ENCODE peak calls at places on chromosomes 6 and 20, in five cellular contexts. K, D, S, X and I are unnamed samples.

GRCh38 chr6:149160943-149161342 is 156.6 kb upstream of the TAB2 start:
- DNase-seq in K (peak; percentile 10), D (no peak), S (no peak), X (no peak), I (no peak)

GRCh38 chr6:125858427-125859320 is 67.9 kb downstream of the NCOA7 start:
- DNase-seq in K (peak; percentile 85), D (peak; percentile 62), S (peak; percentile 73), X (peak; percentile 86), I (peak; percentile 87)

GRCh38 chr6:14630136-14630535 is 512.6 kb downstream of the CD83 start:
- DNase-seq in K (no peak), D (no peak), S (no peak), X (no peak), I (no peak)

GRCh38 chr6:126672654-126673053 is 332.7 kb downstream of the CENPW start:
- DNase-seq in K (no peak), D (no peak), S (peak; percentile 40), X (no peak), I (no peak)

GRCh38 chr6:125812394-125813231 is 21.9 kb downstream of the NCOA7 start:
- DNase-seq in K (peak; percentile 52), D (peak; percentile 31), S (peak; percentile 92), X (no peak), I (peak; percentile 97)

GRCh38 chr6:113457156-113457555 is 400.0 kb upstream of the MARCKS start:
- DNase-seq in K (no peak), D (no peak), S (peak; percentile 68), X (no peak), I (peak; percentile 99)

GRCh38 chr6:17816921-17817611 is 110.3 kb upstream of the NUP153 start:
- DNase-seq in K (peak; percentile 41), D (peak; percentile 80), S (peak; percentile 23), X (no peak), I (peak; percentile 16)

GRCh38 chr6:129667621-129668020 is 42.4 kb downstream of the ARHGAP18 start:
- DNase-seq in K (peak; percentile 57), D (no peak), S (peak; percentile 48), X (no peak), I (peak; percentile 84)

GRCh38 chr6:28104392-28105250 is 19.8 kb upstream of the ZSCAN16 start:
- DNase-seq in K (peak; percentile 81), D (peak; percentile 80), S (peak; percentile 90), X (peak; percentile 91), I (peak; percentile 87)

GRCh38 chr20:13166006-13166405 is 55.1 kb upstream of the ISM1 start:
- DNase-seq in K (no peak), D (no peak), S (no peak), X (no peak), I (no peak)

GRCh38 chr20:24648481-24648880 is 179.1 kb downstream of the SYNDIG1 start:
- DNase-seq in K (no peak), D (no peak), S (peak; percentile 42), X (no peak), I (no peak)

GRCh38 chr6:91434135-91434534 is 847.3 kb upstream of the MAP3K7 start:
- DNase-seq in K (peak; percentile 48), D (no peak), S (no peak), X (no peak), I (no peak)

GRCh38 chr20:47314647-47315338 is 41.7 kb downstream of the ZMYND8 start:
- DNase-seq in K (no peak), D (no peak), S (no peak), X (no peak), I (no peak)

GRCh38 chr20:17735959-17736621 is 36.3 kb downstream of the BANF2 start:
- DNase-seq in K (no peak), D (no peak), S (peak; percentile 19), X (no peak), I (peak; percentile 45)

GRCh38 chr20:11582073-11582472 is 335.6 kb upstream of the BTBD3 start:
- DNase-seq in K (no peak), D (no peak), S (peak; percentile 18), X (no peak), I (peak; percentile 14)

GRCh38 chr6:128410584-128410983 is 109.8 kb downstream of the PTPRK start:
- DNase-seq in K (peak; percentile 62), D (no peak), S (no peak), X (no peak), I (peak; percentile 52)

GRCh38 chr6:131754088-131754487 is 43.3 kb upstream of the CTAGE9 start:
- DNase-seq in K (no peak), D (no peak), S (peak; percentile 62), X (no peak), I (peak; percentile 37)

GRCh38 chr6:14559754-14560527 is 442.4 kb downstream of the CD83 start:
- DNase-seq in K (peak; percentile 75), D (peak; percentile 85), S (peak; percentile 50), X (no peak), I (no peak)

GRCh38 chr6:155530219-155530834 is 74.7 kb upstream of the NOX3 start:
- DNase-seq in K (peak; percentile 60), D (peak; percentile 39), S (peak; percentile 70), X (peak; percentile 19), I (peak; percentile 64)

GRCh38 chr6:105886066-105886811 is 199.9 kb upstream of the PRDM1 start:
- DNase-seq in K (no peak), D (no peak), S (peak; percentile 9), X (no peak), I (no peak)

GRCh38 chr6:79713701-79714322 is 82.7 kb downstream of the SH3BGRL2 start:
- DNase-seq in K (peak; percentile 64), D (peak; percentile 54), S (peak; percentile 41), X (peak; percentile 52), I (peak; percentile 49)

GRCh38 chr20:11676618-11677289 is 240.9 kb upstream of the BTBD3 start:
- DNase-seq in K (peak; percentile 64), D (peak; percentile 35), S (peak; percentile 68), X (peak; percentile 75), I (peak; percentile 67)